ENCODE peak calls at places on chromosomes 3 and 15, in five cellular contexts. S is HCT116, U is GM23338, V is SK-N-SH, F is neural progenitor cell. X is an unnamed sample. For H4K20me1, the result is how much of the 10 kb centered on the place peaks cover.

GRCh38 chr15:67109141-67110034 is 44.0 kb downstream of the SMAD3 start:
- DNase-seq in S (no peak), F (no peak), V (no peak), U (peak), X (peak)

GRCh38 chr15:75431250-75431649 is 20.2 kb downstream of the SIN3A start:
- DNase-seq in U (no peak), S (no peak), V (no peak), F (no peak), X (no peak)

GRCh38 chr3:53191836-53192480 is 30.9 kb downstream of the PRKCD start:
- DNase-seq in U (no peak), V (peak), F (no peak), S (no peak), X (no peak)

GRCh38 chr3:174949523-174949922 is 90.4 kb downstream of the NAALADL2 start:
- DNase-seq in F (no peak), S (no peak), U (no peak), V (no peak), X (no peak)

GRCh38 chr3:33187368-33187634 is 31.3 kb downstream of the SUSD5 start:
- DNase-seq in S (no peak), U (no peak), V (no peak), F (no peak), X (no peak)

GRCh38 chr3:197258168-197258755 is 40.1 kb downstream of the DLG1 start:
- DNase-seq in V (no peak), F (no peak), U (no peak), S (no peak), X (no peak)

GRCh38 chr3:64916937-64917336 is 229.1 kb upstream of the ADAMTS9 start:
- DNase-seq in F (no peak), S (no peak), V (no peak), U (peak), X (no peak)

GRCh38 chr3:23457697-23458096 is 254.6 kb downstream of the UBE2E2 start:
- DNase-seq in V (no peak), S (no peak), U (no peak), F (no peak), X (no peak)

GRCh38 chr3:61872077-61872706 is 310.8 kb downstream of the PTPRG start:
- DNase-seq in U (peak), F (no peak), S (no peak), V (no peak), X (no peak)

GRCh38 chr3:56573501-56573900 is 16.5 kb downstream of the CCDC66 start:
- DNase-seq in S (no peak), F (no peak), U (no peak), V (no peak), X (no peak)

GRCh38 chr3:171753025-171753472 is 57.2 kb downstream of the PLD1 start:
- DNase-seq in F (no peak), S (no peak), V (no peak), U (no peak), X (peak)

GRCh38 chr3:59519094-59519493 is 469.3 kb upstream of the CFAP20DC start:
- DNase-seq in U (no peak), S (no peak), V (no peak), F (no peak), X (no peak)

GRCh38 chr3:112640333-112640863 is 545 bp downstream of the CCDC80 start:
- DNase-seq in V (peak), U (no peak), S (no peak), F (peak), X (peak)

GRCh38 chr15:22949074-22949547 is 31.1 kb downstream of the CYFIP1 start:
- DNase-seq in S (no peak), V (peak), F (peak), U (peak), X (peak)

GRCh38 chr15:47293763-47294162 is 423.5 kb upstream of the SEMA6D start:
- DNase-seq in U (peak), V (no peak), S (no peak), F (peak), X (peak)

GRCh38 chr3:72744330-72744729 is 103.9 kb downstream of the SHQ1 start:
- DNase-seq in S (no peak), U (no peak), F (no peak), V (no peak), X (no peak)

GRCh38 chr3:128497305-128498126 is 4.5 kb upstream of the GATA2 start:
- DNase-seq in V (peak), F (peak), U (peak), S (no peak), X (peak)

GRCh38 chr3:68436619-68437411 is 495.5 kb downstream of the TAFA4 start:
- DNase-seq in S (no peak), F (no peak), V (no peak), U (no peak), X (no peak)

GRCh38 chr3:43687499-43687811 is 3.3 kb upstream of the ABHD5 start:
- DNase-seq in V (no peak), U (no peak), F (no peak), S (no peak), X (no peak)

GRCh38 chr15:52308446-52309153 is 13.0 kb upstream of the MYO5C start:
- DNase-seq in F (no peak), U (no peak), V (no peak), S (no peak), X (no peak)

GRCh38 chr15:51536965-51537574 is 85.5 kb downstream of the DMXL2 start:
- DNase-seq in S (peak), F (peak), U (peak), V (peak), X (peak)

GRCh38 chr3:64561503-64561810 is 126.3 kb downstream of the ADAMTS9 start:
- DNase-seq in F (no peak), U (no peak), S (no peak), V (no peak), X (no peak)

GRCh38 chr15:77482570-77482969 is 61.9 kb downstream of the HMG20A start:
- DNase-seq in V (no peak), U (no peak), F (no peak), S (no peak), X (no peak)

GRCh38 chr3:7787871-7788828 is 713.5 kb upstream of the LMCD1 start:
- DNase-seq in V (no peak), S (no peak), F (no peak), U (peak), X (peak)

GRCh38 chr3:71127463-71128243 is 455.9 kb downstream of the FOXP1 start:
- DNase-seq in U (no peak), S (no peak), V (no peak), F (no peak), X (peak)

GRCh38 chr3:46359748-46360509 is 6.0 kb downstream of the CCR2 start:
- DNase-seq in F (peak), S (no peak), U (no peak), V (no peak), X (no peak)

GRCh38 chr3:169966951-169967915 is 626 bp downstream of the SEC62 start:
- DNase-seq in U (peak), V (peak), S (no peak), F (peak), X (peak)

GRCh38 chr3:108345492-108346205 is 49.3 kb downstream of the HHLA2 start:
- DNase-seq in V (no peak), S (no peak), U (peak), F (no peak), X (no peak)

GRCh38 chr3:126543457-126544090 is 15.2 kb downstream of the C3orf22 start:
- DNase-seq in V (peak), S (no peak), U (no peak), F (no peak), X (no peak)

GRCh38 chr3:79534732-79535131 is 233.1 kb downstream of the ROBO1 start:
- DNase-seq in V (no peak), U (no peak), F (no peak), S (no peak), X (no peak)

GRCh38 chr15:81311834-81312459 is 12.0 kb downstream of the STARD5 start:
- DNase-seq in U (no peak), F (no peak), S (no peak), V (no peak), X (no peak)

DNA sequence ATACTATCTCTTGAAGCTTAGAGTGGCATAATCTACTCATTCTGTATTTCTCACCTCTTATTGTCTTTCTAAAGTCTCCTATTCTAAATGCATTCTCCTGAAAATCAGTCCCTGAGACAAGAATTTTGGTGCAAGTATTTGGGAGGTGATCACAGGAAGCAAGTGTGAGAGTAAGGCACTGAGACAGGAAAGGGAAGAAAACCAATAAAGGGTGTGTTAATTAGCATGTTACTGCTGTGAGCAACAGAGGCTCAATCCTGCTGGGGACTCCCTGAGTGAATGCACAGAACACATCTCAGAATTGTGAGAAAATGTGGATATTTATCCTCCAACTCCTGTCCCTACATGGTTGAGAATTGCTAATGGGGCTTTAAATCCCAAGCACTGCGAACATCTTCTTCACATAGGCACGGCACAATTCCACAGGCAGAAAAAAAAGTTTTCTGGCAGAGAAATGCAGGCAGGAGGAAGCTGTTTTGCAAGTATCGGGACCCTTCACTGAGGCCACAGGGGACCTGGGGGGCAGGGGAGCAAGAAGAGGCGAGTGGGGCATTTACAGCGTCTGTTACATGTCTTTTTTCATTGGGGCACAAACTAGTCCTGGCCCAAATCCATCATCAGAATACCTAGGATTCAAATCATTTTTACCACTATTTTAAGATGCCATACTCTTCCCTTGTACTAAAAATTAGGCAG is 27.2 kb upstream of the STT3B start:
- DNase-seq in S (no peak), F (no peak), V (no peak), U (peak), X (no peak)
- TF ChIP-seq EZH2phosphoT487 in S (no peak), F (no peak), V (no peak), U (no peak), X (no peak)

GRCh38 chr3:131216801-131217200 is 164.8 kb upstream of the NUDT16 start:
- DNase-seq in V (no peak), S (peak), F (peak), U (peak), X (peak)
- TF ChIP-seq CTCF in V (no peak), S (no peak), F (no peak), U (no peak), X (no peak)

GRCh38 chr3:12578742-12579141 is 21.9 kb downstream of the MKRN2 start:
- DNase-seq in S (no peak), U (no peak), F (no peak), V (peak), X (no peak)
- H4K20me1 ChIP-seq in S (under half), U (under half), F (under half), V (under half), X (under half)

GRCh38 chr15:88220443-88221186 is 35.9 kb downstream of the NTRK3 start:
- DNase-seq in V (no peak), S (no peak), F (no peak), U (no peak), X (no peak)

GRCh38 chr15:88219623-88220022 is 36.9 kb downstream of the NTRK3 start:
- DNase-seq in S (no peak), F (no peak), V (no peak), U (no peak), X (no peak)

GRCh38 chr15:88225484-88225883 is 31.1 kb downstream of the NTRK3 start:
- DNase-seq in F (no peak), S (no peak), V (no peak), U (no peak), X (no peak)

GRCh38 chr15:88221836-88222235 is 34.7 kb downstream of the NTRK3 start:
- DNase-seq in S (no peak), F (no peak), U (no peak), V (no peak), X (no peak)

DNA sequence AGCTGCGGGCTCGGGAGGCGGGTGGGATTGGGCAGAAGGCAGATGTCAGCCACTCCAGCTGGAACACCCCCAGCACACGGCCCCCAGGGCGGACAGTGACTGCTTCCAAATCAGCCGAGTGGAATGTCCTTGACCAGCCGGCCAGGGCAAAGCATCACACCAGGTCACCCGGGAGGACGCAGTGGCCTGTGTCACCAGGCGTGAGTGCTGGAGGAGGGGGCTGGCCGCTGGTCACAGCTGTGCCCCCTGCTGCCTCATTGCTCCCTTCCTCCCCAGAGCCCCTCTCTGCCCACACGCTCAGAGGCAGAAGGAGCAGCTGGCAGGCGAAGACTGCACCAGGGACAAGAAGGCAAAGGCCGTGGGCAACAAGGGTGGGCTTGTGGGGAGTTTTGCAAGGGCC is 33.4 kb downstream of the NTRK3 start:
- DNase-seq in F (no peak), S (no peak), U (no peak), V (peak), X (no peak)
- TF ChIP-seq EZH2phosphoT487 in F (no peak), S (no peak), U (no peak), V (no peak), X (no peak)

GRCh38 chr3:42012935-42013651 is 51.2 kb upstream of the ULK4 start:
- DNase-seq in V (peak), S (peak), U (peak), F (peak), X (peak)
- TF ChIP-seq CTCF in V (no peak), S (no peak), U (no peak), F (no peak), X (no peak)